ENCODE peak calls at places on chromosomes 2 and 18, in five cellular contexts. J is left ventricle myocardium inferior, O is tibial nerve, U is tibial artery, R is adrenal gland. W is an unnamed sample. For H3K4me1, the result is how much of the 10 kb centered on the place peaks cover.

GRCh38 chr2:108542071-108542470 is 7.8 kb downstream of the LIMS1 start:
- DNase-seq in U (no peak), J (no peak), O (no peak), R (no peak), W (no peak)

GRCh38 chr18:77069931-77070330 is 62.7 kb downstream of the MBP start:
- DNase-seq in O (no peak), U (no peak), J (no peak), R (no peak), W (no peak)

GRCh38 chr2:86221066-86221684 is 21.9 kb downstream of the MRPL35 start:
- DNase-seq in O (no peak), R (peak), U (no peak), J (no peak), W (peak)

GRCh38 chr2:120552800-120553471 is 182.7 kb upstream of the GLI2 start:
- DNase-seq in O (peak), J (peak), U (peak), R (peak), W (peak)

GRCh38 chr2:73337828-73338227 is 44.5 kb upstream of the EGR4 start:
- DNase-seq in U (no peak), O (no peak), J (no peak), R (no peak), W (no peak)

GRCh38 chr2:208135794-208136369 is 6.3 kb upstream of the CRYGC start:
- DNase-seq in J (no peak), O (no peak), U (no peak), R (no peak), W (no peak)

GRCh38 chr18:32714571-32715148 is 58.2 kb downstream of the KLHL14 start:
- DNase-seq in U (no peak), R (peak), O (peak), J (no peak), W (peak)

GRCh38 chr2:197911667-197912066 is 107.3 kb downstream of the PLCL1 start:
- DNase-seq in J (no peak), O (no peak), R (no peak), U (no peak), W (peak)

GRCh38 chr2:1659951-1660565 is 84.3 kb downstream of the PXDN start:
- DNase-seq in U (peak), R (no peak), J (no peak), O (no peak), W (no peak)

GRCh38 chr2:158781562-158781961 is 13.6 kb upstream of the DAPL1 start:
- DNase-seq in J (no peak), O (no peak), R (peak), U (no peak), W (no peak)

GRCh38 chr2:9753665-9754531 is 89.4 kb upstream of the TAF1B start:
- DNase-seq in O (no peak), R (no peak), U (peak), J (no peak), W (no peak)

GRCh38 chr18:58996131-58996632 is 131.5 kb downstream of the ZNF532 start:
- DNase-seq in R (no peak), J (no peak), O (no peak), U (no peak), W (no peak)

GRCh38 chr2:240237609-240238151 is 97.2 kb upstream of the OTOS start:
- DNase-seq in O (no peak), J (no peak), U (no peak), R (peak), W (no peak)

GRCh38 chr2:239462671-239463506 is 62.1 kb upstream of the HDAC4 start:
- DNase-seq in U (no peak), O (no peak), J (no peak), R (no peak), W (no peak)

GRCh38 chr2:113324684-113325160 is 46.0 kb upstream of the PAX8 start:
- DNase-seq in J (peak), O (peak), U (no peak), R (peak), W (peak)

GRCh38 chr2:147829106-147829505 is 15.7 kb upstream of the ACVR2A start:
- DNase-seq in U (no peak), R (no peak), J (no peak), O (no peak), W (no peak)

GRCh38 chr2:111626037-111626861 is 257.7 kb downstream of the ANAPC1 start:
- DNase-seq in U (no peak), O (no peak), R (no peak), J (no peak), W (no peak)

GRCh38 chr18:76806301-76806700 is 16.1 kb upstream of the ZNF236 start:
- DNase-seq in R (no peak), O (no peak), J (no peak), U (no peak), W (no peak)

GRCh38 chr2:86700705-86701104 is 19.4 kb upstream of the RMND5A start:
- DNase-seq in U (no peak), J (no peak), R (no peak), O (no peak), W (no peak)

GRCh38 chr2:19353721-19354050 is 4.7 kb downstream of the OSR1 start:
- DNase-seq in O (no peak), R (no peak), U (no peak), J (no peak), W (no peak)

GRCh38 chr2:192886636-192887035 is 691.9 kb upstream of the TMEFF2 start:
- DNase-seq in J (no peak), R (no peak), O (no peak), U (no peak), W (no peak)

GRCh38 chr2:66536290-66536673 is 101.4 kb downstream of the MEIS1 start:
- DNase-seq in U (no peak), J (no peak), R (no peak), O (no peak), W (no peak)

GRCh38 chr2:147760984-147761383 is 83.8 kb upstream of the ACVR2A start:
- DNase-seq in U (no peak), R (no peak), O (no peak), J (no peak), W (no peak)

GRCh38 chr2:60852282-60852860 is 29.0 kb upstream of the REL start:
- DNase-seq in U (peak), O (peak), R (peak), J (no peak), W (no peak)

GRCh38 chr2:96156011-96156820 is 11.0 kb upstream of the DUSP2 start:
- DNase-seq in J (no peak), R (no peak), U (no peak), O (no peak), W (no peak)

GRCh38 chr2:218745559-218746469 is 35.2 kb downstream of the TTLL4 start:
- DNase-seq in R (peak), J (peak), U (no peak), O (peak), W (peak)

GRCh38 chr2:212708346-212708745 is 169.7 kb upstream of the ERBB4 start:
- DNase-seq in R (no peak), U (no peak), O (peak), J (no peak), W (no peak)

GRCh38 chr2:42103829-42104228 is 56.0 kb downstream of the PKDCC start:
- DNase-seq in J (no peak), O (no peak), R (no peak), U (no peak), W (no peak)
- H3K4me1 ChIP-seq in J (under half), O (under half), R (under half), U (under half), W (under half)

GRCh38 chr18:80035997-80036396 is 1.8 kb downstream of the RBFA start:
- DNase-seq in J (no peak), O (no peak), R (no peak), U (no peak), W (no peak)
- H3K4me3 ChIP-seq in J (no peak), O (no peak), R (no peak), U (no peak), W (no peak)

GRCh38 chr2:17573085-17573805 is 32.7 kb downstream of the VSNL1 start:
- DNase-seq in J (no peak), O (no peak), R (no peak), U (no peak), W (no peak)
- TF ChIP-seq CTCF in J (peak), O (no peak), R (no peak), U (peak), W (no peak)

DNA sequence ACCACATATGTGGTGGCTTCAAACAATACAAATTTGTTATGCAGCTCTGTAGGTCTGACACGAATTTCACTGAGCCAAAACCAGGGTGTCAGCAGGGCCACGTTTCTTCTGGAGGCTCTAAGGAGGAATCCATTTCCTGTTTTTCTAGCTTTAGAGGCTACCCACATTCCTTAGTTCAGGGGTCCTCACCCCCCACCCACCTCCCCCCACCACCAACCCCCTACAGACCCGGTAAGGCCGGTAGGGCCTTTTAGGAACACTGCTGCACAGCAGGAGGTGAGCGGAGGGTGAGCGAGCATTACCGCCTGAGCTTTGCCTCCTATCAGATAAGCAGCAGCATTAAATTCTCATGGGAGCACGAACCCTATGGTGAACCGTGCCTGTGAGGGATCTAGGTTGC is 10.6 kb upstream of the SLC39A10 start:
- DNase-seq in O (no peak), J (no peak), U (no peak), R (no peak), W (no peak)
- H3K4me1 ChIP-seq in O (under half), J (under half), U (under half), R (under half), W (under half)

DNA sequence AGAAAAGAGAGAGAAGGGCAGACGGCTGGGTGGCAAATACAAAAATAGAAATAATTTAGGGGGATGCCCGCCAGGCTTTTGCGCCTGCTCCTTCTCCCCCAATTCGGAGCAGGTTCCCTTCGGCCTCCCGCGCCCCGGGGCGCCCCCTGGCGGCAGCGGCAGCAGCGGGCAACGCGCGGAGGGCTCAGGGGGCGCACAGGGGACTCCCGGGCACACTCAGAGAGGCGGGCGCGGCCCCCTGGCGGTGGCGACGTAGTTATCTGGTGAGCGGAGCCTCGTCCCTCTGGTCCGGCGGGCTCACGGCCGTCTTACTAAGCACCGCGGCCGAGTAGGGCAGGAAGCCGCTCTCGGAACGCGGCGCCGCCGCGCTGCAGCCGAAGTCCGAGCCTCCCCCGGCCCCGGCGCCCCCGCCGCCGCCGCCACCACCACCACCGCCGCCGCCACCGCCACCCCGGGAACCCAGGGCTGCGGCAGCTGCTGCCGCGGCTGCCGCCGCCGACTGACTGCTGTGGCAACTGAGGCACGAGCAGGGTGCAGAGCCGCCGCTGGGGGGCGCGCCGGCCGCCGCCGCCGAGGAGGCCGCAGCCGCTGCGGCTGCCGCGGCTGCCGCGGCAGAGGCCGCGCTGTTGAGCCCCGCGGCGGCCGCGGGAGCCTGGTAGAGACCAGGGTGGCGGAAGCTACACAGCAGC is 3.8 kb downstream of the EVX2 start:
- DNase-seq in J (no peak), R (no peak), U (no peak), O (no peak), W (no peak)
- H3K4me3 ChIP-seq in J (peak), R (no peak), U (peak), O (no peak), W (no peak)

GRCh38 chr18:22828171-22828570 is 105.0 kb upstream of the RBBP8 start:
- DNase-seq in R (no peak), U (no peak), J (no peak), O (no peak), W (no peak)
- TF ChIP-seq CTCF in R (no peak), U (no peak), J (no peak), O (no peak), W (no peak)

DNA sequence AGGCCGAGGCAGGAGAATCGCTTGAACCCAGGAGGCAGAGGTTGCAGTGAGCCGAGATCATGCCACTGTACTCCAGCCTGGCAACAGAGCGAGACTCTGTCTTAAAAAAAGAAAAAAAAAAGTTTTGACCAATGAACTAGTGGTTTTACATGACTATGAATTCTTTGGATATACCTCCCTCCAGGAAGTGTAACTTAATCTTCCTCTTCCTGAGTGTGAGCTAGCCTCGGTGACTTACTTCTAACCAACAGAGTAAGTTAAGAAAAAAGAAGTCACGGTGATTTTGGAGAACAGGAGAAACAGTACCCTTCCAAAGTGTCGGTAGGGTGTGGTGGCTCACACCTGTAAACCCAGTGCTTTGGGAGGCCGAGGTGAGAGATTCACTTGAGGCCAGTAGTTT is 7.1 kb downstream of the TIA1 start:
- DNase-seq in O (no peak), J (no peak), U (no peak), R (no peak), W (no peak)
- H3K4me1 ChIP-seq in O (under half), J (half or more), U (half or more), R (under half), W (under half)

GRCh38 chr2:151638188-151638933 is 95.9 kb downstream of the NEB start:
- DNase-seq in U (no peak), R (no peak), O (no peak), J (no peak), W (peak)

GRCh38 chr2:151644580-151644979 is 89.7 kb downstream of the NEB start:
- DNase-seq in O (no peak), R (no peak), J (no peak), U (no peak), W (no peak)

GRCh38 chr2:151637284-151637781 is 96.9 kb downstream of the NEB start:
- DNase-seq in O (no peak), U (no peak), R (no peak), J (no peak), W (no peak)

GRCh38 chr2:151634726-151635467 is 99.4 kb downstream of the NEB start:
- DNase-seq in U (no peak), O (no peak), J (no peak), R (no peak), W (no peak)

DNA sequence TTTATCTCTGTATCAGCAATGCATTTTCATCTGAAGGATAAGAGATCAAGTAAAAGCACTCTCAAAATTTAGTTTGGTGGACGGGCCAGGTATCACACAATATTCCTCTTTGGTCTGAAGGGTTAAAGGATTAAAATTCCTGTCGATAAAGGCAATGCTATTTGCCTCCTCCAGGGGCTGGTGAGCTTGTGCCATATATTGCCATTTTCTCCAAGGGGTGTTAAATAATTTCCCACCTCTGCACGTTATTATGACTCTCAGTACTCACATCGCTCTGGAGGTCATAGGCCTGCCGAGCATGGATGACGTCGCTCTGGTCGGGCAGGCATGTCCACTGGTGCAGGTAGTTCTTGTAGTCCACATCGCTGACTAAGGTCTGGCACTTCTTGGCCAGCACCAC is 94.2 kb downstream of the NEB start:
- DNase-seq in J (no peak), O (no peak), U (no peak), R (no peak), W (no peak)
- H3K4me3 ChIP-seq in J (no peak), O (no peak), U (no peak), R (no peak), W (no peak)

GRCh38 chr2:98488252-98488651 is 43.6 kb downstream of the INPP4A start:
- DNase-seq in J (no peak), R (no peak), U (no peak), O (no peak), W (no peak)
- TF ChIP-seq CTCF in J (no peak), R (no peak), U (no peak), O (no peak), W (no peak)